ENCODE peak calls at places on chromosomes 2 and 18, in five cellular contexts. Q is stomach, K is A673, B is heart right ventricle, F is mammary epithelial cell. N is an unnamed sample.

GRCh38 chr2:120924924-120925323 is 189.3 kb downstream of the GLI2 start:
- DNase-seq in B (no peak), Q (no peak), F (no peak), K (no peak), N (no peak)

GRCh38 chr2:238629064-238629463 is 202.3 kb downstream of the ASB1 start:
- DNase-seq in Q (no peak), F (no peak), K (no peak), B (no peak), N (no peak)

GRCh38 chr18:2337552-2338141 is 233.7 kb downstream of the METTL4 start:
- DNase-seq in Q (peak; percentile 42), F (peak; percentile 15), B (peak; percentile 10), K (peak; percentile 45), N (no peak)

GRCh38 chr2:211132586-211132985 is 576.2 kb downstream of the CPS1 start:
- DNase-seq in B (no peak), K (no peak), F (peak; percentile 20), Q (no peak), N (no peak)

GRCh38 chr2:54081574-54081973 is 33.8 kb upstream of the ACYP2 start:
- DNase-seq in Q (no peak), K (no peak), B (no peak), F (peak; percentile 98), N (peak; percentile 15)

GRCh38 chr18:62717059-62717849 is 1.9 kb downstream of the PHLPP1 start:
- DNase-seq in Q (peak; percentile 52), B (peak; percentile 9), F (peak; percentile 89), K (peak; percentile 44), N (peak; percentile 61)

GRCh38 chr2:82792316-82792715 is 1666.8 kb downstream of the SUCLG1 start:
- DNase-seq in Q (no peak), F (no peak), K (no peak), B (no peak), N (no peak)

GRCh38 chr2:235754381-235755207 is 260.8 kb downstream of the AGAP1 start:
- DNase-seq in F (no peak), B (no peak), K (no peak), Q (no peak), N (no peak)

GRCh38 chr2:221676566-221677172 is 104.6 kb upstream of the EPHA4 start:
- DNase-seq in K (no peak), B (no peak), Q (no peak), F (no peak), N (no peak)

DNA sequence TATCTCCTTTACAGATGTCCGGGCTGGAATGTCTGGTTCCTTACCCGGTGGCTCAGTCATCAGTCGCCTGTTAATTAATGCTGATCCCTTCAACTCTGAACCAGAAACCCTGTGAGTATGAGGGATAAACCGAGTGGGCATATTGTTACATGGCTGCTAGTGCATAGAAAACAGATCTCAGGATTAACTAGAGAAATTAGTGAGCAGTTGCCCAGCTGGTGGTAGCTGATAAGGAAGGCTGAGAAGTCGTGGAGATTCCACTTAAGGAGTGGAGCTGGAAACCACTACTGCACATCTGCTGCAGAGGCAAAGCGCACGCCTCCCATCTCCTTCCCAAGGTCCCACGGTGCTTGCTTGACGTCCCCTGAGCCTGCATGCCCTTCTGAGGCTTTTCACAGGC is 97.7 kb downstream of the DGKD start:
- DNase-seq in F (no peak), Q (no peak), B (no peak), K (no peak), N (no peak)
- H3K36me3 ChIP-seq in F (peaks cover 3% of the 10 kb centered on the region), Q (peaks cover 100% of the 10 kb centered on the region), B (peaks cover 100% of the 10 kb centered on the region), K (peaks cover 89% of the 10 kb centered on the region), N (peaks cover 75% of the 10 kb centered on the region)

GRCh38 chr2:10650746-10651145 is 39.0 kb downstream of the NOL10 start:
- DNase-seq in B (no peak), K (no peak), Q (no peak), F (no peak), N (no peak)

GRCh38 chr2:10647886-10648605 is 41.7 kb downstream of the NOL10 start:
- DNase-seq in K (no peak), B (no peak), F (peak; percentile 57), Q (no peak), N (no peak)

GRCh38 chr2:10646153-10646552 is 43.6 kb downstream of the NOL10 start:
- DNase-seq in B (no peak), F (no peak), K (no peak), Q (no peak), N (no peak)

GRCh38 chr2:10647451-10647850 is 42.3 kb downstream of the NOL10 start:
- DNase-seq in Q (no peak), K (no peak), B (no peak), F (no peak), N (no peak)
- H3K36me3 ChIP-seq in Q (peaks cover 87% of the 10 kb centered on the region), K (peaks cover 16% of the 10 kb centered on the region), B (peaks cover 68% of the 10 kb centered on the region), F (peaks cover 21% of the 10 kb centered on the region), N (no peaks in the 10 kb centered on the region)

GRCh38 chr2:233275223-233275622 is 23.8 kb downstream of the ATG16L1 start:
- DNase-seq in F (no peak), B (no peak), K (no peak), Q (no peak), N (no peak)
- H3K36me3 ChIP-seq in F (peaks cover 40% of the 10 kb centered on the region), B (peaks cover 100% of the 10 kb centered on the region), K (peaks cover 92% of the 10 kb centered on the region), Q (peaks cover 100% of the 10 kb centered on the region), N (peaks cover 62% of the 10 kb centered on the region)

DNA sequence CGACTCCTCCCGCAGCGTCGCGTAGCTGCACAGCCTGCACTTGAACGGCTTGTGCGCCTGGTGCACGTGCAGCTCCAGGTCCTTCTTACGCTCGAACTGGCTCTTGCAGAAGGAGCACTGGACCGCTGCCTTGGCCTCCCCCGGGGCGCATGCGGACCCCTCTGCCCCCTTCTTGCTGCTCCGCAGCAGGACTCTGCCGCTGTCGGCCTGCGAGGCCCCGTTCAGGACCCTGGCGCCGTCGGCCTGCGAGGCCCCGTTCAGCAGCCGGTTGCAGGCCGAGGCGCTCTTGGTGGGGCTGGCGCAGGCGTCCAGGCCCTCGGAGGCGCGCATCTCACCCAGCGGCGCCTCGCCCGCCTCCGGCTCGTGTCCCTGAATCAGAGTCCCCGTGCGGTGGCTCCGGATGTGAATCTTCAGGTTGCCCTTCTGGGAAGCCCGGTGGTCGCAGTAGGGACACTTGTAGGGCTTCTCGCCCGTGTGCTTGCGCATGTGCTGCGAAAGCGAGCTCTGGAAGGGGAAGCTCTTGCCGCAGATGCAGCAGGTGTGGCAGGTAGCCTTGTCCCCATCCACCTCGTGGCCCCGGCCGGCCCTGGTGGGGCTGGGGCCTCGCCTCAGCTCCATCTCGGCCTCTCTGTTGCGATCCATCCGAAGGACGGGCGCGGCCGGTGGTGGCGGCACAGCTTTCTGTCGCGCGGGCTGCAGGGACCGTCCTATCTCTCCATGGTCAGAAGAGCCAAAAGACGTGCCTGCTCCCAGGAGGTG is 52.5 kb downstream of the ZNF516 start:
- DNase-seq in Q (no peak), F (no peak), B (no peak), K (no peak), N (no peak)
- H3K36me3 ChIP-seq in Q (peaks cover 39% of the 10 kb centered on the region), F (no peaks in the 10 kb centered on the region), B (peaks cover 38% of the 10 kb centered on the region), K (peaks cover 20% of the 10 kb centered on the region), N (peaks cover 20% of the 10 kb centered on the region)

GRCh38 chr2:240460781-240461431 is 25.4 kb downstream of the GPC1 start:
- DNase-seq in F (no peak), B (no peak), K (no peak), Q (no peak), N (peak; percentile 1)
- H3K36me3 ChIP-seq in F (peaks cover 8% of the 10 kb centered on the region), B (peaks cover 31% of the 10 kb centered on the region), K (no peaks in the 10 kb centered on the region), Q (peaks cover 28% of the 10 kb centered on the region), N (no peaks in the 10 kb centered on the region)

GRCh38 chr18:669077-669476 is 11.6 kb downstream of the TYMS start:
- DNase-seq in Q (no peak), B (no peak), F (no peak), K (no peak), N (no peak)
- H3K36me3 ChIP-seq in Q (peaks cover 51% of the 10 kb centered on the region), B (peaks cover 43% of the 10 kb centered on the region), F (peaks cover 50% of the 10 kb centered on the region), K (peaks cover 71% of the 10 kb centered on the region), N (peaks cover 4% of the 10 kb centered on the region)

DNA sequence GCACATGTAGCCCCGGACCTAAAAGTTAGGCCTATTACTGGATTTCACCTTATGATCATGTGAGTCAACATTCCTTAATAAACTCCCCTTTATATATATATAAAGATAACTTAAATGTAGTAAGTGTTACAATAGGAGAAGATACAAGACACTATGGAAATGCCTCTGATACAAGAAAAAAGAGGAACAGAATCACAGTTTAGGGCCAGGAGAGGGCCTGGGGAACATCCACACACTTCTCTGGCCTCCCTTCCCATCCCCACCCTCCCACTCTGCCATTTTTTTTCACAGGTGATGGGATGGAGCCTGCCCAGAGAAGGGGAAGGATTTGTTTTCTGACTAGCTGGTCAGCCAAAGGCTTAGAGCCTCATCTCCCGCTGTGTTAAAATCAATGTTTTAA is 6.4 kb downstream of the CDC42EP3 start:
- DNase-seq in K (no peak), F (no peak), B (no peak), Q (no peak), N (no peak)
- H3K36me3 ChIP-seq in K (no peaks in the 10 kb centered on the region), F (peaks cover 28% of the 10 kb centered on the region), B (peaks cover 11% of the 10 kb centered on the region), Q (no peaks in the 10 kb centered on the region), N (no peaks in the 10 kb centered on the region)

DNA sequence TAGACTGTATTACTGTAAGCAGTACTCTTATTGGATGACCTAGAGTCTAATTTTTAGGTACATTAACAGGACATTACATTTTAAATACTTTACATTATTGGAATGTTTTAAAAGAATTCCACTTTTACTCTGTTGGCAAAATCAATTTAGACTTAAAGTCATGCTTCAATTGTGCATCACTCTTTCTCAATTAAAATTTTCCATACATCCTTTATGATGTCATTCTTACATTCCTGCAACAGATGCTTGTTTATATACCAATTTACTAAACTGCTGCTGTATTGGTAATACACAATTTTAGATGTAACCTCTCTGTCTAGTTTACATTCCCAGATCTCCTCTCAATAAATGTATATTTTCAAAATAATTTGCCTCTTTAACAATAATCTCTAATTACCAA is 440.1 kb downstream of the ZEB2 start:
- DNase-seq in K (no peak), F (no peak), B (no peak), Q (no peak), N (no peak)
- H3K36me3 ChIP-seq in K (no peaks in the 10 kb centered on the region), F (no peaks in the 10 kb centered on the region), B (no peaks in the 10 kb centered on the region), Q (no peaks in the 10 kb centered on the region), N (no peaks in the 10 kb centered on the region)

GRCh38 chr2:117815946-117816345 is 1.5 kb downstream of the DDX18 start:
- DNase-seq in K (no peak), Q (no peak), F (no peak), B (no peak), N (no peak)

GRCh38 chr2:117820444-117820843 is 6.0 kb downstream of the DDX18 start:
- DNase-seq in B (no peak), Q (no peak), F (no peak), K (no peak), N (no peak)

GRCh38 chr2:117814417-117815264 is at the start of gene DDX18:
- DNase-seq in F (peak; percentile 96), K (peak; percentile 99), Q (peak; percentile 98), B (peak; percentile 98), N (peak; percentile 96)

GRCh38 chr2:117818921-117819320 is 4.4 kb downstream of the DDX18 start:
- DNase-seq in F (no peak), K (no peak), B (no peak), Q (no peak), N (no peak)
- H3K36me3 ChIP-seq in F (peaks cover 48% of the 10 kb centered on the region), K (peaks cover 69% of the 10 kb centered on the region), B (peaks cover 68% of the 10 kb centered on the region), Q (peaks cover 67% of the 10 kb centered on the region), N (peaks cover 55% of the 10 kb centered on the region)